ENCODE peak calls at places on chromosome 11, in ten cellular contexts. G is A549, J is lower lobe of right lung, P is HFF-Myc, L is H1, E is GM06990, S is sigmoid colon, N is OCI-LY7, C is bronchial epithelial cell, H is cardiac muscle cell. X is an unnamed sample.

GRCh38 chr11:46247664-46248063 is 29.8 kb upstream of the CREB3L1 start:
- DNase-seq in G (peak; percentile 46), J (no peak), P (no peak), L (peak; percentile 72), E (no peak), S (no peak), N (peak; percentile 38), C (peak; percentile 71), H (peak; percentile 42), X (no peak)

GRCh38 chr11:134662629-134663360 is 250.8 kb upstream of the B3GAT1 start:
- DNase-seq in G (no peak), J (no peak), P (no peak), L (peak; percentile 17), E (no peak), S (peak; percentile 32), N (no peak), C (no peak), H (no peak), X (no peak)

GRCh38 chr11:113160652-113161051 is 153.7 kb upstream of the TTC12 start:
- DNase-seq in G (no peak), J (no peak), P (no peak), L (no peak), E (no peak), S (no peak), N (no peak), C (no peak), H (no peak), X (no peak)

GRCh38 chr11:96748639-96749370 is 359.0 kb downstream of the JRKL start:
- DNase-seq in G (no peak), J (no peak), P (peak; percentile 32), L (no peak), E (no peak), S (no peak), N (no peak), C (peak; percentile 70), H (no peak), X (no peak)

GRCh38 chr11:71169328-71169727 is 83.0 kb downstream of the SHANK2 start:
- DNase-seq in G (no peak), J (no peak), P (no peak), L (no peak), E (no peak), S (peak; percentile 8), N (no peak), C (no peak), H (no peak), X (no peak)

GRCh38 chr11:94775576-94776327 is 7.6 kb downstream of the AMOTL1 start:
- DNase-seq in G (no peak), J (no peak), P (no peak), L (no peak), E (no peak), S (no peak), N (no peak), C (no peak), H (no peak), X (no peak)

GRCh38 chr11:130211781-130212401 is 52.3 kb downstream of the ST14 start:
- DNase-seq in G (no peak), J (peak; percentile 43), P (no peak), L (peak; percentile 39), E (no peak), S (peak; percentile 48), N (no peak), C (no peak), H (no peak), X (no peak)

GRCh38 chr11:120577041-120577440 is 65.5 kb downstream of the GRIK4 start:
- DNase-seq in G (no peak), J (peak; percentile 6), P (no peak), L (no peak), E (no peak), S (no peak), N (no peak), C (no peak), H (no peak), X (no peak)

GRCh38 chr11:33463059-33463458 is 205.9 kb downstream of the HIPK3 start:
- DNase-seq in G (no peak), J (no peak), P (no peak), L (no peak), E (no peak), S (no peak), N (no peak), C (peak; percentile 42), H (no peak), X (no peak)

GRCh38 chr11:118908931-118909618 is 16.7 kb downstream of the BCL9L start:
- DNase-seq in G (no peak), J (peak; percentile 75), P (peak; percentile 87), L (peak; percentile 77), E (no peak), S (peak; percentile 97), N (no peak), C (no peak), H (peak; percentile 95), X (no peak)

GRCh38 chr11:86589204-86589603 is 83.2 kb downstream of the ME3 start:
- DNase-seq in G (no peak), J (no peak), P (no peak), L (no peak), E (no peak), S (no peak), N (no peak), C (no peak), H (no peak), X (no peak)

GRCh38 chr11:85718991-85719807 is 33.2 kb upstream of the CCDC89 start:
- DNase-seq in G (peak; percentile 86), J (no peak), P (peak; percentile 95), L (peak; percentile 54), E (no peak), S (peak; percentile 66), N (no peak), C (peak; percentile 95), H (no peak), X (no peak)

GRCh38 chr11:67058506-67058905 is 1.9 kb downstream of the RHOD start:
- DNase-seq in G (no peak), J (no peak), P (no peak), L (no peak), E (no peak), S (no peak), N (no peak), C (no peak), H (no peak), X (no peak)

GRCh38 chr11:25319068-25319467 is 822.2 kb downstream of the LUZP2 start:
- DNase-seq in G (no peak), J (no peak), P (no peak), L (no peak), E (no peak), S (no peak), N (no peak), C (peak; percentile 24), H (no peak), X (no peak)

GRCh38 chr11:3170756-3171670 is 5.9 kb upstream of the OSBPL5 start:
- DNase-seq in G (no peak), J (peak; percentile 32), P (no peak), L (no peak), E (no peak), S (no peak), N (no peak), C (no peak), H (no peak), X (no peak)

GRCh38 chr11:3171931-3172560 is 6.9 kb upstream of the OSBPL5 start:
- DNase-seq in G (no peak), J (peak; percentile 19), P (no peak), L (no peak), E (no peak), S (no peak), N (no peak), C (no peak), H (no peak), X (no peak)

GRCh38 chr11:3169952-3170755 is 5.0 kb upstream of the OSBPL5 start:
- DNase-seq in G (no peak), J (peak; percentile 43), P (no peak), L (no peak), E (no peak), S (no peak), N (no peak), C (peak; percentile 7), H (peak; percentile 56), X (no peak)

GRCh38 chr11:3167143-3168119 is 2.3 kb upstream of the OSBPL5 start:
- DNase-seq in G (no peak), J (peak; percentile 24), P (no peak), L (no peak), E (no peak), S (no peak), N (no peak), C (no peak), H (peak; percentile 0), X (no peak)

DNA sequence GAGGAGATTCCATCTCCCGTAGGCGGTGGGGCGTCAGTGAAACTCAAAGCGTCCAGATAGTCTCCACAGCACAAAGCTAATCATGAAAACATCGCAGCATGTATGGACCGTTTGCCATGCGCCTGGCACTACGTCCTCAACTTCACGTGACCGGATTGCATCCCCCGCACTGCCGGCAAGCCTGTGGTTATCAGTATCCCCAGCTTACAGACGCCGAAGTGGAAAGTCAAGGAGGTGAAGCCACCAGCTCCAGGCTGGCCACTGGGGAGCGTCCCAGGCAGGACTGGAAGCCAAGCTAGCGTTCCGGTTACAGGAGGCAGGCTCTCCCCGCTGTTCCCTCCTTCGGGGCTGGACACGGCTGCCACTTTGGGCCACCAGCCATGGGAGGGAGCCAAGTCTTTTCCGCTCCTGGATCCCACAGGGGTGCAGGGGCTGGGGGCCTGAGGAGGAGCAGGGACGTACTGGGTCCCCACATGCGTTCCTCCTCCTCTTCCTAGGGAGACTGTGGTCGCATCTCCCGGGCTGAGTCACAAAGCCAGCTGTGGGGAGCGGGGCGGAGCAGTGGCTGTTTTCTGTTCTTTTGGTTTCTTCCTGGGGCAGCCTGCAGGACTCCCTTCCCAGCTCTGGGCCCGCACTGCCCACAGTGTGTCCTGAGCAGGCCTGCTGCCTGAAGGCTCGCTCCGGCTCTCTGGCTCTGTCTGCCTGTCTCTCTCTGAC is 4.3 kb upstream of the OSBPL5 start:
- DNase-seq in G (no peak), J (peak; percentile 55), P (no peak), L (no peak), E (no peak), S (peak; percentile 79), N (no peak), C (peak; percentile 21), H (peak; percentile 18), X (no peak)
- TF ChIP-seq CTCF in G (no peak), J (no peak), P (peak; percentile 7), L (no peak), E (no peak), S (no peak), N (no peak), C (peak; percentile 6), H (no peak), X (no peak)

GRCh38 chr11:107669156-107669740 is 42.6 kb downstream of the SLN start:
- DNase-seq in G (no peak), J (no peak), P (no peak), L (no peak), E (no peak), S (no peak), N (no peak), C (no peak), H (no peak), X (no peak)
- TF ChIP-seq CTCF in G (no peak), J (no peak), P (no peak), L (no peak), E (no peak), S (no peak), N (no peak), C (no peak), H (no peak), X (no peak)

GRCh38 chr11:64841592-64842365 is 2.7 kb downstream of the CDC42BPG start:
- DNase-seq in G (no peak), J (no peak), P (no peak), L (peak; percentile 58), E (no peak), S (no peak), N (no peak), C (peak; percentile 29), H (no peak), X (no peak)
- TF ChIP-seq CTCF in G (no peak), J (no peak), P (no peak), L (no peak), E (no peak), S (no peak), N (no peak), C (no peak), H (no peak), X (no peak)

GRCh38 chr11:99117603-99118002 is 96.9 kb downstream of the CNTN5 start:
- DNase-seq in G (no peak), J (no peak), P (no peak), L (no peak), E (no peak), S (no peak), N (no peak), C (no peak), H (no peak), X (no peak)
- TF ChIP-seq CTCF in G (no peak), J (no peak), P (no peak), L (no peak), E (no peak), S (no peak), N (no peak), C (no peak), H (no peak), X (no peak)